ENCODE peak calls at places on chromosome 3, in seven cellular contexts. J is PC-3, B is GM23248, P is H1, W is A673, S is K562, V is keratinocyte. O is an unnamed sample.
A peak's percentile ranks its signal among the peaks of the same experiment; 100 is the strongest.

GRCh38 chr3:133943639-133944131 is 48.0 kb upstream of the RAB6B start:
- DNase-seq in J (peak; percentile 88), B (peak; percentile 95), P (no peak), W (no peak), S (peak; percentile 67), V (peak; percentile 72), O (no peak)

GRCh38 chr3:193828477-193828876 is 235.5 kb downstream of the OPA1 start:
- DNase-seq in J (peak; percentile 92), B (no peak), P (no peak), W (no peak), S (no peak), V (peak; percentile 32), O (no peak)

GRCh38 chr3:128489860-128490649 is 2.9 kb downstream of the GATA2 start:
- DNase-seq in J (peak; percentile 65), B (peak; percentile 73), P (peak; percentile 81), W (peak; percentile 68), S (no peak), V (no peak), O (no peak)

GRCh38 chr3:13040381-13041074 is 32.7 kb downstream of the IQSEC1 start:
- DNase-seq in J (no peak), B (peak; percentile 24), P (no peak), W (no peak), S (peak; percentile 67), V (no peak), O (peak; percentile 14)

GRCh38 chr3:190265126-190265525 is 57.1 kb downstream of the CLDN1 start:
- DNase-seq in J (no peak), B (no peak), P (no peak), W (no peak), S (no peak), V (no peak), O (no peak)

GRCh38 chr3:39189648-39190269 is 2.6 kb downstream of the XIRP1 start:
- DNase-seq in J (peak; percentile 79), B (peak; percentile 82), P (peak; percentile 73), W (peak; percentile 37), S (peak; percentile 81), V (no peak), O (peak; percentile 78)

GRCh38 chr3:54034971-54035370 is 87.4 kb upstream of the CACNA2D3 start:
- DNase-seq in J (no peak), B (no peak), P (no peak), W (no peak), S (no peak), V (no peak), O (no peak)

GRCh38 chr3:14792691-14793121 is 26.1 kb upstream of the FGD5 start:
- DNase-seq in J (no peak), B (no peak), P (no peak), W (no peak), S (no peak), V (no peak), O (no peak)

GRCh38 chr3:7876741-7877297 is 624.8 kb upstream of the LMCD1 start:
- DNase-seq in J (no peak), B (no peak), P (no peak), W (peak; percentile 84), S (no peak), V (no peak), O (no peak)

GRCh38 chr3:193174137-193174536 is 66.9 kb upstream of the PLAAT1 start:
- DNase-seq in J (no peak), B (peak; percentile 9), P (no peak), W (no peak), S (peak; percentile 2), V (no peak), O (no peak)

GRCh38 chr3:127954642-127955041 is 39.6 kb downstream of the KBTBD12 start:
- DNase-seq in J (no peak), B (no peak), P (no peak), W (no peak), S (no peak), V (no peak), O (no peak)

GRCh38 chr3:188170461-188171459 is 16.8 kb downstream of the LPP start:
- DNase-seq in J (peak; percentile 77), B (no peak), P (no peak), W (no peak), S (no peak), V (no peak), O (no peak)

GRCh38 chr3:32455609-32456428 is 46.8 kb downstream of the CMTM6 start:
- DNase-seq in J (no peak), B (no peak), P (no peak), W (no peak), S (no peak), V (no peak), O (no peak)

GRCh38 chr3:110413807-110414748 is 657.5 kb upstream of the NECTIN3 start:
- DNase-seq in J (peak; percentile 70), B (peak; percentile 82), P (no peak), W (peak; percentile 93), S (no peak), V (no peak), O (no peak)

GRCh38 chr3:114242947-114243346 is 5.6 kb upstream of the ZNF80 start:
- DNase-seq in J (no peak), B (no peak), P (no peak), W (no peak), S (no peak), V (no peak), O (no peak)

GRCh38 chr3:82672966-82673365 is 911.5 kb upstream of the GBE1 start:
- DNase-seq in J (peak; percentile 84), B (no peak), P (no peak), W (no peak), S (no peak), V (no peak), O (no peak)

GRCh38 chr3:38137615-38138346 is 680 bp upstream of the MYD88 start:
- DNase-seq in J (no peak), B (peak; percentile 80), P (peak; percentile 71), W (peak; percentile 22), S (no peak), V (no peak), O (peak; percentile 20)

GRCh38 chr3:131540143-131540542 is 37.4 kb upstream of the MRPL3 start:
- DNase-seq in J (no peak), B (peak; percentile 24), P (no peak), W (no peak), S (no peak), V (no peak), O (no peak)

GRCh38 chr3:126259411-126260391 is 79.3 kb upstream of the ALDH1L1 start:
- DNase-seq in J (peak; percentile 21), B (peak; percentile 60), P (peak; percentile 76), W (peak; percentile 76), S (peak; percentile 37), V (no peak), O (no peak)

GRCh38 chr3:141426404-141427034 is 58.2 kb downstream of the ZBTB38 start:
- DNase-seq in J (no peak), B (peak; percentile 73), P (no peak), W (no peak), S (peak; percentile 30), V (no peak), O (no peak)

GRCh38 chr3:160402249-160403027 is 3.0 kb downstream of the SMC4 start:
- DNase-seq in J (no peak), B (peak; percentile 14), P (no peak), W (no peak), S (no peak), V (no peak), O (peak; percentile 48)

DNA sequence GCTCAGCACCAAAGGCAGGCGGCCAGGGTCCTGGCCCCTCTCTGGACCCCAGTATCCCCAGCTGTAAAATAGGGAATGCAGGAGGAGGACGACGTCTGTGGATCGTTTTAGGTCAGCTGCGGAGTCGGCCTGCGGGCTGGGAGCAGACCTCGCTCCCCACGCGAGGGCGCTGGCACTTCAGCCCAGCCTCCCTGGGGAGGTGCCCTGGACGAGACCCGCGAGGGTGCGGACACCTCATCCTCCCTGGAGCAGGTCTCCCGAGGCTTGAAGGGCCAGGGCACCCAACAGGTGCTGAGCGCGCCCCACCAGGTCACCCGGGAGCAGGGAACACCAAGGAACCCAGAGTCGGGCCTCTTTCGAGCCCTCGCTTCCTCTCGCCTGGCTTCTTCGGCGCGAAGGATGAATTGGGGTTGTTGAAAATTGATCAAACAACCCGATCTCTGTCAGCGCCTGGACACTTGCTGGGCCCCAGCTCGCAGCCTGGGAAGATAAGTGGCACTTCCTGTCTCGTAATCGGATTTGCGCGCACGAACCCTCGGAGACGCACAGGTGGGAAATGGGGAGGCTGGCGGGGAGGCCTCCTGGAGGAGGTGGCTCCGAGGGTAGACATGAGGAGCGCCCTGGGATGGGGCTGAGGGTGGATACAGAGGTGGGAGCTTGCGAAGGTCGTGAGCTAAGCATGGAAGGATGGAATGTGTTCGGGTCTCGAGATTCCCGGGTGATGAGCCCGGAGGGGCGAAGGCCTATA is 588 bp upstream of the VIPR1 start:
- DNase-seq in J (peak; percentile 65), B (peak; percentile 60), P (peak; percentile 76), W (peak; percentile 16), S (peak; percentile 80), V (no peak), O (peak; percentile 59)
- TF ChIP-seq EZH2 in J (no peak), B (peak; percentile 33), P (peak; percentile 61), W (no peak), S (no peak), V (no peak), O (no peak)

GRCh38 chr3:9692416-9692815 is 11.2 kb upstream of the CPNE9 start:
- DNase-seq in J (no peak), B (no peak), P (no peak), W (no peak), S (no peak), V (no peak), O (no peak)
- H3K36me3 ChIP-seq in J (peaks cover 28% of the 10 kb centered on the region), B (peaks cover 6% of the 10 kb centered on the region), P (peaks cover 10% of the 10 kb centered on the region), W (peaks cover 15% of the 10 kb centered on the region), S (peaks cover 87% of the 10 kb centered on the region), V (peaks cover 37% of the 10 kb centered on the region), O (peaks cover 3% of the 10 kb centered on the region)

GRCh38 chr3:191634902-191635301 is 173.9 kb downstream of the PYDC2 start:
- DNase-seq in J (no peak), B (no peak), P (no peak), W (no peak), S (no peak), V (no peak), O (no peak)

GRCh38 chr3:191641789-191642188 is 180.8 kb downstream of the PYDC2 start:
- DNase-seq in J (no peak), B (no peak), P (no peak), W (no peak), S (no peak), V (no peak), O (no peak)

GRCh38 chr3:191637611-191638010 is 176.6 kb downstream of the PYDC2 start:
- DNase-seq in J (no peak), B (no peak), P (no peak), W (no peak), S (no peak), V (no peak), O (no peak)
- H3K4me1 ChIP-seq in J (no peaks in the 10 kb centered on the region), B (no peaks in the 10 kb centered on the region), P (no peaks in the 10 kb centered on the region), W (no peaks in the 10 kb centered on the region), S (no peaks in the 10 kb centered on the region), V (no peaks in the 10 kb centered on the region), O (no peaks in the 10 kb centered on the region)

DNA sequence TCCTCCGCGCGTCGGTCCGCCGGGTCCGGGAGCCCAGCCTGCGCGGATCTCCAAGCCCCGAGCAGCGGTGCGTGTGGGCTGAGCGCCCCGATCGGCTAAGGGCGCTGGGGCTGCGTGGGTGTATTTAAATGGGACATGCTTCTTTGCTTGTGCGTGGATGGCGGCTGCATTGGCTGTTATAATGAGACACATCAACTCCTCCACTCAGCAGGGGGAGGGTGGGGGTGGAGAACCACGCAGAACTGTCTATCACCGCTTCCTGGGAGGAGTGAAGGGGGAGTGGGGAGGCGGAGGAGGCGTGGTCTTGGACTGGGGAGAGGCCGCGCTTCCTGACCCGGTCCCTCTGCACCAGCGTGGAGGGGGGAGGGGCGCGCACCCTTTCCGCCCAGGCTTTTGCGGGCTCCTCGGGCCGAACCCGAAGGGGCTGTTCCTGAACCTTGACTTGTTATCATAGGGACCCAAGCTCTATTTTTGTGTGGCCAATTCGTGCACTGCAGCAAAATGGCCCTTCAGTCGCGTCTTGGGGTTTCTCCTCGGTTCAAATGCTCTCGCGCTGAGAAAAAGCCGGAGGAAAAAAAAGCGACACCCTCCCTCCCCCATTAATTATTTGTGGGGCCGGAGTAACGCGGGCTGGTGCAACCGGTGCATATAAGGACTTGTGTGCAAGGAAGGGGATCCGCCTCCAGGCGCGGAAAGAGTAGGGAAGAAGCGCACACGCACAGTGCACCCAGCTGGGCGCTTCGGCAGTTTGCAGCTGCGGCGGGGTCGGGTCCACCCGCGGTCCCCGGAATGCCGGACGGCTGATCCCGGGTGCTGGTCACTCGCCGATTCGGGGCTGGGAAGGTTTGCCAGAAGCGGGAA is at the start of gene TNIK:
- DNase-seq in J (peak; percentile 88), B (peak; percentile 83), P (peak; percentile 85), W (peak; percentile 81), S (peak; percentile 96), V (peak; percentile 50), O (peak; percentile 93)
- TF ChIP-seq EZH2 in J (no peak), B (no peak), P (no peak), W (peak; percentile 73), S (no peak), V (no peak), O (no peak)